ENCODE peak calls at places on chromosomes 13 and 19, in six cellular contexts. W is hypothalamus; A is T-helper 2 cell treated with Interferon-gamma antibody and Interleukin-4, amounts not matched to agents 5 μg/mL and 100 μg/mL, for 36 hours; B is NCI-H1092; F is EL; C is K562. U is an unnamed sample.

GRCh38 chr13:23918208-23918607 is 20.9 kb upstream of the C1QTNF9B start:
- DNase-seq in W (no peak), A (no peak), B (no peak), F (peak; percentile 54), C (no peak), U (no peak)

GRCh38 chr19:8084152-8084551 is 31.6 kb downstream of the CCL25 start:
- DNase-seq in W (no peak), A (no peak), B (no peak), F (no peak), C (no peak), U (no peak)

GRCh38 chr13:111904701-111905608 is 162.0 kb upstream of the SOX1 start:
- DNase-seq in W (no peak), A (no peak), B (no peak), F (no peak), C (peak; percentile 57), U (no peak)

GRCh38 chr19:35462476-35462953 is 14.5 kb downstream of the FFAR2 start:
- DNase-seq in W (no peak), A (peak; percentile 59), B (no peak), F (no peak), C (no peak), U (no peak)

GRCh38 chr19:15448778-15449619 is 757 bp downstream of the WIZ start:
- DNase-seq in W (no peak), A (no peak), B (no peak), F (peak; percentile 29), C (no peak), U (no peak)

GRCh38 chr19:46710687-46711086 is 6.2 kb downstream of the PRKD2 start:
- DNase-seq in W (no peak), A (no peak), B (no peak), F (no peak), C (peak; percentile 68), U (no peak)

GRCh38 chr13:61766667-61767058 is 351.0 kb upstream of the PCDH20 start:
- DNase-seq in W (no peak), A (no peak), B (no peak), F (no peak), C (no peak), U (no peak)

GRCh38 chr19:42241279-42241678 is 1.1 kb downstream of the GSK3A start:
- DNase-seq in W (no peak), A (no peak), B (no peak), F (no peak), C (no peak), U (no peak)

GRCh38 chr19:48770223-48770622 is 14.9 kb downstream of the FGF21 start:
- DNase-seq in W (no peak), A (no peak), B (no peak), F (peak; percentile 84), C (no peak), U (peak; percentile 52)

GRCh38 chr19:19624032-19624570 is 3.9 kb downstream of the LPAR2 start:
- DNase-seq in W (no peak), A (no peak), B (no peak), F (no peak), C (no peak), U (no peak)

GRCh38 chr19:4977299-4978174 is 8.6 kb downstream of the KDM4B start:
- DNase-seq in W (no peak), A (no peak), B (no peak), F (peak; percentile 95), C (no peak), U (peak; percentile 69)

GRCh38 chr13:26400545-26400944 is 146.6 kb downstream of the CDK8 start:
- DNase-seq in W (no peak), A (no peak), B (no peak), F (no peak), C (no peak), U (no peak)

GRCh38 chr19:4015705-4016402 is 8.3 kb downstream of the PIAS4 start:
- DNase-seq in W (no peak), A (no peak), B (no peak), F (no peak), C (no peak), U (no peak)

GRCh38 chr13:44378277-44378676 is 4.7 kb downstream of the SERP2 start:
- DNase-seq in W (no peak), A (no peak), B (no peak), F (no peak), C (no peak), U (no peak)

GRCh38 chr13:41049480-41049879 is 11.8 kb upstream of the WBP4 start:
- DNase-seq in W (no peak), A (no peak), B (no peak), F (no peak), C (no peak), U (peak; percentile 20)

GRCh38 chr19:6551607-6552450 is 21.0 kb downstream of the TNFSF9 start:
- DNase-seq in W (no peak), A (peak; percentile 52), B (no peak), F (no peak), C (peak; percentile 85), U (no peak)

GRCh38 chr13:40146063-40146462 is 490.6 kb downstream of the COG6 start:
- DNase-seq in W (no peak), A (no peak), B (no peak), F (no peak), C (no peak), U (no peak)

GRCh38 chr13:26758496-26759155 is 2.0 kb downstream of the GPR12 start:
- DNase-seq in W (no peak), A (no peak), B (no peak), F (no peak), C (no peak), U (no peak)

GRCh38 chr19:51002542-51003311 is 1.3 kb upstream of the KLK8 start:
- DNase-seq in W (no peak), A (no peak), B (no peak), F (peak; percentile 21), C (peak; percentile 98), U (peak; percentile 88)

GRCh38 chr13:51026016-51026415 is 85.1 kb downstream of the C13orf42 start:
- DNase-seq in W (no peak), A (no peak), B (no peak), F (no peak), C (no peak), U (no peak)

GRCh38 chr19:572891-573825 is 762 bp downstream of the BSG start:
- DNase-seq in W (no peak), A (peak; percentile 30), B (peak; percentile 59), F (peak; percentile 64), C (no peak), U (peak; percentile 66)

GRCh38 chr13:98918771-98919170 is 59.1 kb downstream of the DOCK9 start:
- DNase-seq in W (no peak), A (no peak), B (no peak), F (no peak), C (no peak), U (no peak)

GRCh38 chr19:41753159-41753558 is 2.2 kb upstream of the CEACAM6 start:
- DNase-seq in W (no peak), A (peak; percentile 45), B (no peak), F (peak; percentile 35), C (peak; percentile 63), U (peak; percentile 27)

GRCh38 chr19:32789429-32789828 is 69.9 kb downstream of the TDRD12 start:
- DNase-seq in W (no peak), A (no peak), B (no peak), F (no peak), C (no peak), U (no peak)

GRCh38 chr19:16627194-16627927 is 643 bp downstream of the MED26 start:
- DNase-seq in W (no peak), A (peak; percentile 6), B (no peak), F (peak; percentile 15), C (no peak), U (no peak)

GRCh38 chr13:27830010-27830409 is 37.7 kb downstream of the GSX1 start:
- DNase-seq in W (no peak), A (peak; percentile 50), B (no peak), F (peak; percentile 23), C (peak; percentile 78), U (peak; percentile 13)

U was measured in NCI-H226.